ENCODE peak calls at places on chromosomes 16 and 17, in six cellular contexts. K is effector memory CD8-positive, alpha-beta T cell; A is stimulated activated naive CD8-positive, alpha-beta T cell treated with anti-CD3 and anti-CD28 coated beads, Interleukin-15, amount 100 ng/mL, for 72 hours; T is activated T-cell treated with anti-CD3 and anti-CD28 coated beads, Interleukin-2, amount 50 U/mL, for 4 hours; O is activated CD4-positive, CD25-positive, alpha-beta regulatory T cell treated with anti-CD3 and anti-CD28 coated beads, Interleukin-2, amount 50 U/mL, for 24 hours; F is PC-3. M is an unnamed sample.

GRCh38 chr17:3679186-3680126 is 10.8 kb downstream of the EMC6 start:
- ATAC-seq in F (no peak), K (no peak), O (no peak), A (no peak), T (no peak), M (no peak)

GRCh38 chr17:4492762-4493561 is 5.7 kb upstream of the SPNS2 start:
- ATAC-seq in T (no peak), A (no peak), K (no peak), O (peak; percentile 34), F (peak; percentile 23), M (peak; percentile 81)

GRCh38 chr16:1917665-1918111 is 527 bp downstream of the HS3ST6 start:
- ATAC-seq in T (no peak), K (no peak), A (no peak), F (no peak), O (no peak), M (no peak)

GRCh38 chr17:80980397-80981061 is 11.1 kb upstream of the CHMP6 start:
- ATAC-seq in T (peak; percentile 86), A (peak; percentile 61), F (peak; percentile 59), O (peak; percentile 83), K (no peak), M (peak; percentile 92)

GRCh38 chr16:85376292-85377095 is 236.6 kb upstream of the GSE1 start:
- ATAC-seq in O (no peak), A (no peak), K (no peak), T (no peak), F (no peak), M (no peak)

GRCh38 chr17:17645961-17646360 is 35.3 kb upstream of the RAI1 start:
- ATAC-seq in F (no peak), T (no peak), A (no peak), O (no peak), K (no peak), M (no peak)

GRCh38 chr17:65841116-65841515 is 279.7 kb upstream of the AXIN2 start:
- ATAC-seq in A (no peak), O (no peak), T (no peak), F (peak; percentile 31), K (no peak), M (no peak)

GRCh38 chr16:81523387-81524115 is 78.9 kb downstream of the CMIP start:
- ATAC-seq in O (no peak), F (peak; percentile 71), T (no peak), A (no peak), K (no peak), M (peak; percentile 34)

GRCh38 chr17:35174835-35175334 is 19.3 kb downstream of the SLC35G3 start:
- ATAC-seq in F (no peak), T (no peak), A (no peak), K (no peak), O (no peak), M (no peak)

GRCh38 chr17:83125515-83126274 is 46.3 kb downstream of the METRNL start:
- ATAC-seq in T (peak; percentile 46), O (no peak), K (peak; percentile 81), F (no peak), A (peak; percentile 76), M (no peak)

GRCh38 chr17:31074772-31075538 is 19.8 kb upstream of the NF1 start:
- ATAC-seq in K (no peak), O (no peak), F (no peak), T (no peak), A (no peak), M (no peak)

GRCh38 chr17:31308935-31309334 is 4.9 kb downstream of the EVI2B start:
- ATAC-seq in A (peak; percentile 29), O (no peak), F (no peak), T (no peak), K (no peak), M (peak; percentile 14)

GRCh38 chr16:88331989-88332920 is 50.5 kb upstream of the ZNF469 start:
- ATAC-seq in A (no peak), T (no peak), F (peak; percentile 90), K (no peak), O (peak; percentile 7), M (no peak)

GRCh38 chr16:78177927-78178326 is 78.5 kb downstream of the WWOX start:
- ATAC-seq in K (no peak), T (no peak), O (no peak), F (peak; percentile 37), A (no peak), M (no peak)

GRCh38 chr17:27985306-27985705 is 57.2 kb upstream of the NLK start:
- ATAC-seq in F (no peak), A (no peak), K (no peak), O (no peak), T (no peak), M (no peak)

GRCh38 chr17:73874008-73874407 is 229.8 kb upstream of the SDK2 start:
- ATAC-seq in O (peak; percentile 59), F (no peak), T (no peak), K (no peak), A (peak; percentile 81), M (peak; percentile 77)

GRCh38 chr17:61805399-61805798 is 57.9 kb downstream of the BRIP1 start:
- ATAC-seq in T (no peak), F (peak; percentile 56), K (no peak), O (no peak), A (no peak), M (no peak)

GRCh38 chr17:11996722-11997146 is 541 bp downstream of the ZNF18 start:
- ATAC-seq in F (peak; percentile 31), K (peak; percentile 40), T (peak; percentile 25), A (peak; percentile 63), O (peak; percentile 8), M (peak; percentile 22)

GRCh38 chr16:89996178-89996489 is 23.1 kb downstream of the DBNDD1 start:
- ATAC-seq in A (no peak), T (no peak), K (no peak), O (no peak), F (no peak), M (no peak)

GRCh38 chr16:68356249-68356918 is 45.6 kb downstream of the PRMT7 start:
- ATAC-seq in O (peak; percentile 93), F (no peak), A (peak; percentile 90), K (peak; percentile 91), T (peak; percentile 87), M (peak; percentile 88)

GRCh38 chr17:59601130-59601529 is 18.6 kb upstream of the CLTC start:
- ATAC-seq in T (peak; percentile 80), O (peak; percentile 92), F (no peak), K (no peak), A (peak; percentile 100), M (peak; percentile 99)

GRCh38 chr17:6254036-6254435 is 180.9 kb downstream of the AIPL1 start:
- ATAC-seq in T (no peak), A (no peak), F (peak; percentile 79), K (no peak), O (no peak), M (no peak)